ENCODE peak calls at places on chromosomes 4 and X, in four cellular contexts. X is NCI-H2081; Z is stimulated activated naive CD8-positive, alpha-beta T cell treated with anti-CD3 and anti-CD28 coated beads, Interleukin-15, Interleukin-2, amounts not matched to agents 100 U/mL and 50 U/mL, for 24 hours; R is SK-N-SH. S is an unnamed sample.

GRCh38 chr4:77073981-77074865 is 1.6 kb downstream of the CCNI start:
- DNase-seq in X (no peak), Z (no peak), R (peak), S (no peak)

GRCh38 chr4:2141022-2141761 is 82.1 kb downstream of the NAT8L start:
- DNase-seq in X (no peak), Z (no peak), R (no peak), S (no peak)

GRCh38 chr4:74133786-74134499 is 24.0 kb upstream of the MTHFD2L start:
- DNase-seq in X (peak), Z (peak), R (peak), S (no peak)

GRCh38 chr4:94488667-94489066 is 36.9 kb downstream of the PDLIM5 start:
- DNase-seq in X (no peak), Z (no peak), R (no peak), S (no peak)

GRCh38 chr4:89164400-89164799 is 53.1 kb downstream of the TIGD2 start:
- DNase-seq in X (no peak), Z (no peak), R (no peak), S (no peak)

GRCh38 chr4:156475322-156475721 is 496.3 kb downstream of the PDGFC start:
- DNase-seq in X (peak), Z (no peak), R (peak), S (no peak)

GRCh38 chr4:185682236-185682635 is 129.8 kb downstream of the SORBS2 start:
- DNase-seq in X (no peak), Z (no peak), R (no peak), S (no peak)

GRCh38 chr4:69888336-69888735 is 28.4 kb upstream of the SULT1E1 start:
- DNase-seq in X (no peak), Z (no peak), R (no peak), S (no peak)

GRCh38 chr4:102217775-102218174 is 127.5 kb downstream of the SLC39A8 start:
- DNase-seq in X (no peak), Z (no peak), R (no peak), S (no peak)

GRCh38 chr4:61763682-61764081 is 563.6 kb downstream of the ADGRL3 start:
- DNase-seq in X (no peak), Z (no peak), R (no peak), S (no peak)

GRCh38 chr4:81723927-81724587 is 252.3 kb upstream of the RASGEF1B start:
- DNase-seq in X (no peak), Z (no peak), R (no peak), S (no peak)

GRCh38 chrX:103629295-103630170 is 758 bp downstream of the TCEAL1 start:
- DNase-seq in X (peak), Z (peak), R (peak), S (no peak)

GRCh38 chr4:145351162-145351561 is 130.5 kb upstream of the SMAD1 start:
- DNase-seq in X (no peak), Z (no peak), R (no peak), S (no peak)

GRCh38 chr4:57993934-57994333 is 883.7 kb upstream of the IGFBP7 start:
- DNase-seq in X (no peak), Z (no peak), R (peak), S (no peak)

GRCh38 chr4:15930314-15930713 is 8.2 kb downstream of the FGFBP1 start:
- DNase-seq in X (no peak), Z (no peak), R (no peak), S (no peak)

GRCh38 chr4:101367201-101367600 is 19.9 kb upstream of the PPP3CA start:
- DNase-seq in X (no peak), Z (no peak), R (no peak), S (no peak)

GRCh38 chr4:169484485-169484884 is 127.9 kb downstream of the NEK1 start:
- DNase-seq in X (no peak), Z (no peak), R (peak), S (no peak)

GRCh38 chrX:97597954-97598353 is 714.2 kb downstream of the RPA4 start:
- DNase-seq in X (no peak), Z (peak), R (no peak), S (no peak)

GRCh38 chr4:98421106-98421505 is 159.9 kb downstream of the RAP1GDS1 start:
- DNase-seq in X (no peak), Z (no peak), R (no peak), S (no peak)

GRCh38 chrX:129823115-129823514 is 20.6 kb downstream of the ZDHHC9 start:
- DNase-seq in X (no peak), Z (peak), R (peak), S (no peak)

GRCh38 chrX:131626681-131627296 is 82.9 kb downstream of the OR13H1 start:
- DNase-seq in X (no peak), Z (no peak), R (peak), S (no peak)

GRCh38 chr4:114607086-114607485 is 8.5 kb downstream of the UGT8 start:
- DNase-seq in X (no peak), Z (no peak), R (no peak), S (no peak)

GRCh38 chr4:85488416-85488815 is 13.5 kb downstream of the ARHGAP24 start:
- DNase-seq in X (no peak), Z (no peak), R (no peak), S (no peak)

GRCh38 chr4:99885063-99885664 is 9.1 kb downstream of the LAMTOR3 start:
- DNase-seq in X (peak), Z (no peak), R (peak), S (no peak)

GRCh38 chr4:7172508-7172907 is 19.8 kb upstream of the SORCS2 start:
- DNase-seq in X (no peak), Z (no peak), R (no peak), S (no peak)

GRCh38 chrX:1836683-1837082 is 221.8 kb downstream of the ASMT start:
- DNase-seq in X (no peak), Z (no peak), R (no peak), S (no peak)

GRCh38 chrX:15098505-15098904 is 171.4 kb downstream of the ASB9 start:
- DNase-seq in X (no peak), Z (no peak), R (no peak), S (no peak)

GRCh38 chr4:119598521-119598920 is 30.1 kb downstream of the PDE5A start:
- DNase-seq in X (no peak), Z (no peak), R (no peak), S (no peak)

GRCh38 chr4:7228734-7229133 is 36.4 kb downstream of the SORCS2 start:
- DNase-seq in X (no peak), Z (no peak), R (no peak), S (no peak)

GRCh38 chr4:6342530-6343293 is 73.1 kb downstream of the WFS1 start:
- DNase-seq in X (peak), Z (no peak), R (peak), S (no peak)

GRCh38 chrX:132474522-132474921 is 14.3 kb downstream of the MBNL3 start:
- DNase-seq in X (no peak), Z (no peak), R (no peak), S (no peak)

S was measured in GM12892.